ENCODE peak calls at places on chromosomes 16 and 17, in seven cellular contexts. O is lower lobe of right lung, V is IMR-90, Z is A549, Y is cardiac muscle cell, Q is heart right ventricle, T is HAP-1. N is an unnamed sample.

GRCh38 chr17:10843806-10844205 is 5.9 kb upstream of the PIRT start:
- DNase-seq in O (no peak), V (no peak), Z (no peak), Y (peak; percentile 57), Q (no peak), T (no peak), N (no peak)

GRCh38 chr16:19874816-19875546 is 9.7 kb downstream of the GPRC5B start:
- DNase-seq in O (peak; percentile 53), V (no peak), Z (no peak), Y (no peak), Q (no peak), T (no peak), N (no peak)

GRCh38 chr17:20611314-20611713 is 31.8 kb downstream of the CDRT15L2 start:
- DNase-seq in O (no peak), V (no peak), Z (no peak), Y (no peak), Q (no peak), T (no peak), N (no peak)

GRCh38 chr17:50911890-50912289 is 45.7 kb upstream of the TOB1 start:
- DNase-seq in O (no peak), V (no peak), Z (no peak), Y (no peak), Q (no peak), T (no peak), N (no peak)

GRCh38 chr17:17860761-17861107 is 23.9 kb upstream of the SREBF1 start:
- DNase-seq in O (no peak), V (no peak), Z (no peak), Y (no peak), Q (no peak), T (no peak), N (no peak)

GRCh38 chr16:86396918-86397317 is 113.4 kb upstream of the FOXF1 start:
- DNase-seq in O (no peak), V (peak; percentile 95), Z (no peak), Y (no peak), Q (no peak), T (no peak), N (no peak)

GRCh38 chr17:29129731-29130130 is 50.5 kb downstream of the MYO18A start:
- DNase-seq in O (peak; percentile 56), V (no peak), Z (no peak), Y (no peak), Q (no peak), T (no peak), N (no peak)

GRCh38 chr17:79338142-79338541 is 263.5 kb downstream of the ENGASE start:
- DNase-seq in O (no peak), V (no peak), Z (no peak), Y (peak; percentile 54), Q (no peak), T (no peak), N (no peak)

GRCh38 chr16:54934536-54935410 is 4.1 kb downstream of the IRX5 start:
- DNase-seq in O (peak; percentile 63), V (no peak), Z (no peak), Y (peak; percentile 90), Q (no peak), T (no peak), N (no peak)

GRCh38 chr17:82100502-82101298 is 2.7 kb upstream of the FASN start:
- DNase-seq in O (no peak), V (no peak), Z (no peak), Y (no peak), Q (peak; percentile 14), T (no peak), N (no peak)

GRCh38 chr17:82101767-82102679 is 4.0 kb upstream of the FASN start:
- DNase-seq in O (no peak), V (no peak), Z (no peak), Y (no peak), Q (peak; percentile 16), T (peak; percentile 23), N (no peak)

GRCh38 chr17:82098939-82099765 is 1.1 kb upstream of the FASN start:
- DNase-seq in O (no peak), V (no peak), Z (no peak), Y (no peak), Q (no peak), T (no peak), N (peak; percentile 29)

GRCh38 chr17:82103588-82104451 is 5.8 kb upstream of the FASN start:
- DNase-seq in O (peak; percentile 86), V (no peak), Z (no peak), Y (peak; percentile 53), Q (peak; percentile 57), T (peak; percentile 48), N (no peak)

DNA sequence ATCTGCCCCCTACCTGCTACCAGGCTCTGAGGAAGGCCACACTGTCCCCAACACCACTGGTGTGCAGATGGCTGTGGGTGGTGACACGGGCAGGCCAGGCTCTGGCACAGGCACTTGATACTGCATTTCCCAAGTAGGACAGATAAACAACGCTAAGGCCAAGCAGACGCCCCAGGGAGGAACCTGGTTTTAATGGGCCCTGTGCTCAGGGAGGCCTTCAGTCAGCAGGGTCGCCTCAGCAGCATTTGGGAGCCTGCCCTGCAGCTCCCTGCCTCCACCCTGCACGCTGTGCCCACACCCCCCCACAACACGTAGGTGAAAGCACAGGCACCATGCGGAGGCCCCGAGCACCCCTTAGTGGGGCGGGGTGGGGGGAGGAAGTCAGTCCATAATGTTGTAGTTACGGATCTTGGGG is 3.3 kb upstream of the FASN start:
- DNase-seq in O (no peak), V (no peak), Z (no peak), Y (no peak), Q (peak; percentile 26), T (peak; percentile 11), N (no peak)
- H3K4me1 ChIP-seq in O (peaks cover 68% of the 10 kb centered on the region), V (peaks cover 19% of the 10 kb centered on the region), Z (peaks cover 64% of the 10 kb centered on the region), Y (peaks cover 27% of the 10 kb centered on the region), Q (peaks cover 25% of the 10 kb centered on the region), T (peaks cover 29% of the 10 kb centered on the region), N (peaks cover 35% of the 10 kb centered on the region)

GRCh38 chr16:85004587-85005205 is 6.6 kb downstream of the ZDHHC7 start:
- DNase-seq in O (peak; percentile 63), V (peak; percentile 95), Z (peak; percentile 71), Y (no peak), Q (no peak), T (no peak), N (no peak)
- H3K4me1 ChIP-seq in O (peaks cover 99% of the 10 kb centered on the region), V (peaks cover 47% of the 10 kb centered on the region), Z (peaks cover 84% of the 10 kb centered on the region), Y (peaks cover 40% of the 10 kb centered on the region), Q (peaks cover 55% of the 10 kb centered on the region), T (peaks cover 8% of the 10 kb centered on the region), N (peaks cover 25% of the 10 kb centered on the region)

GRCh38 chr17:77148959-77149510 is 8.3 kb downstream of the SEC14L1 start:
- DNase-seq in O (no peak), V (no peak), Z (no peak), Y (no peak), Q (no peak), T (no peak), N (no peak)
- H3K4me1 ChIP-seq in O (peaks cover 86% of the 10 kb centered on the region), V (peaks cover 17% of the 10 kb centered on the region), Z (peaks cover 19% of the 10 kb centered on the region), Y (peaks cover 48% of the 10 kb centered on the region), Q (peaks cover 36% of the 10 kb centered on the region), T (peaks cover 32% of the 10 kb centered on the region), N (peaks cover 34% of the 10 kb centered on the region)

DNA sequence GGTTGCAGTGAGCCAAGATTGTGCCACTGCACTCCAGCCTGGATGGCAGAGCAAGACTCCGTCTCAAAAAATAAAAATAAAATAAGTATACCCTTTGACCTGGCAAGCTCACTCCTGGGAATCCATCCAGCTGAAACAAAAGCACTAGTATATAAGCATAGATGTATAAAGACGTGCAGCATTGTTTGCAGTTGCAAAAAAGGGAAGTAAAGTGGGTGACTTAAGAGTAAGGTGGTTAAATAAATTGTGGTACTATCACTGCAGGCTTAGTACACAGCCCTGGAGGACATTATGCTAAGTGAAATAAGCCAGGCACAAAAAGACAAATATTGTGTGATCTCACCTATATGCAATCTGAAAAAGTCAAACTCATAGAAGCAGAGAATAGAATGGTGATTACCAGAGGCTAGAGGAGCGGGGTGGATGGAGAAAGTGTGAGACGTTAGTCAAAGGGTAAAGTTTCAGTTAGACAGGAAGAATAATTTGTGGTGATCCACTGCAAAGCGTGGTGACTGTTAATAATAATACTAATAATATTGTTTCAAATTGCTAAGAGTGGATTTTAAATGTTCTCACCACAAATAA is 113.0 kb downstream of the MYO1D start:
- DNase-seq in O (no peak), V (no peak), Z (no peak), Y (no peak), Q (no peak), T (no peak), N (no peak)
- H3K4me1 ChIP-seq in O (no peaks in the 10 kb centered on the region), V (no peaks in the 10 kb centered on the region), Z (no peaks in the 10 kb centered on the region), Y (no peaks in the 10 kb centered on the region), Q (no peaks in the 10 kb centered on the region), T (no peaks in the 10 kb centered on the region), N (no peaks in the 10 kb centered on the region)

DNA sequence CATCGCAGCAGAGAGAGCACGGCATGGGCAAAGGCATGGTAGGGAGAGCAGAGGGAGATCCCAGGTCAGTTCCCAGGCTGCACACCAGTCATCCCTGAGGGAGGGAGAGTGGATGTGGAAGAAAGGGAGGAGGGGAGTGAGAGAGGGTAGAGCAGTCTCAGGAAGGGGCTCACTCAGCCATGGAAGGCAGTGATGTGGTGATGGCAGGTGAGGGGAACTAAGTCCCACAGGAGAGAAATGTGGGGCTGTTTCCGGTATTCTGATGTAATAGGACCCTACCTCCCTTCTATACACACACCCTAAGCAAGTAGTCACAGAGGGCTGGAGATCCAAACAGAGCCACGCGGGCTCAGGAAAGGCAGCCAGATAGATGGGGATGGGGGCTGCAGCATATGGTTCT is 500.3 kb upstream of the CDH11 start:
- DNase-seq in O (no peak), V (no peak), Z (no peak), Y (no peak), Q (no peak), T (no peak), N (no peak)
- H3K4me1 ChIP-seq in O (no peaks in the 10 kb centered on the region), V (peaks cover 2% of the 10 kb centered on the region), Z (no peaks in the 10 kb centered on the region), Y (peaks cover 5% of the 10 kb centered on the region), Q (no peaks in the 10 kb centered on the region), T (no peaks in the 10 kb centered on the region), N (no peaks in the 10 kb centered on the region)

GRCh38 chr17:76446449-76447231 is 6.3 kb downstream of the UBE2O start:
- DNase-seq in O (no peak), V (peak; percentile 92), Z (peak; percentile 84), Y (peak; percentile 79), Q (no peak), T (no peak), N (no peak)

GRCh38 chr17:76444518-76445311 is 8.2 kb downstream of the UBE2O start:
- DNase-seq in O (no peak), V (peak; percentile 55), Z (no peak), Y (no peak), Q (no peak), T (peak; percentile 51), N (no peak)

GRCh38 chr17:76445697-76446448 is 7.1 kb downstream of the UBE2O start:
- DNase-seq in O (no peak), V (no peak), Z (no peak), Y (no peak), Q (no peak), T (no peak), N (no peak)

GRCh38 chr17:76449126-76449525 is 3.8 kb downstream of the UBE2O start:
- DNase-seq in O (no peak), V (no peak), Z (no peak), Y (no peak), Q (no peak), T (no peak), N (no peak)

GRCh38 chr17:76447931-76448652 is 4.9 kb downstream of the UBE2O start:
- DNase-seq in O (no peak), V (peak; percentile 41), Z (no peak), Y (peak; percentile 49), Q (no peak), T (no peak), N (peak; percentile 19)
- H3K4me1 ChIP-seq in O (peaks cover 25% of the 10 kb centered on the region), V (peaks cover 39% of the 10 kb centered on the region), Z (peaks cover 69% of the 10 kb centered on the region), Y (peaks cover 55% of the 10 kb centered on the region), Q (peaks cover 52% of the 10 kb centered on the region), T (peaks cover 40% of the 10 kb centered on the region), N (peaks cover 22% of the 10 kb centered on the region)

GRCh38 chr17:396788-397187 is 44.2 kb upstream of the RPH3AL start:
- DNase-seq in O (no peak), V (no peak), Z (no peak), Y (no peak), Q (no peak), T (no peak), N (no peak)
- H3K4me1 ChIP-seq in O (peaks cover 9% of the 10 kb centered on the region), V (no peaks in the 10 kb centered on the region), Z (no peaks in the 10 kb centered on the region), Y (peaks cover 10% of the 10 kb centered on the region), Q (peaks cover 6% of the 10 kb centered on the region), T (no peaks in the 10 kb centered on the region), N (no peaks in the 10 kb centered on the region)

GRCh38 chr16:81739503-81739902 is 39.6 kb upstream of the PLCG2 start:
- DNase-seq in O (no peak), V (no peak), Z (no peak), Y (no peak), Q (no peak), T (no peak), N (no peak)
- H3K4me1 ChIP-seq in O (peaks cover 17% of the 10 kb centered on the region), V (no peaks in the 10 kb centered on the region), Z (peaks cover 13% of the 10 kb centered on the region), Y (no peaks in the 10 kb centered on the region), Q (peaks cover 9% of the 10 kb centered on the region), T (peaks cover 3% of the 10 kb centered on the region), N (peaks cover 7% of the 10 kb centered on the region)

N was measured in CD4-positive, CD25-positive, alpha-beta regulatory T cell.